ENCODE peak calls at places on chromosomes 1 and 21, in eight cellular contexts. W is cardiac muscle cell, I is tibial artery, Q is choroid plexus epithelial cell, P is PC-3, B is lung, F is heart left ventricle, E is colonic mucosa. K is an unnamed sample.

GRCh38 chr1:164673584-164674214 is 114.7 kb downstream of the PBX1 start:
- DNase-seq in W (no peak), I (no peak), Q (no peak), P (peak; percentile 33), B (no peak), F (no peak), E (no peak), K (no peak)

GRCh38 chr1:183724350-183725042 is 71.4 kb upstream of the APOBEC4 start:
- DNase-seq in W (no peak), I (no peak), Q (no peak), P (no peak), B (no peak), F (peak; percentile 60), E (no peak), K (no peak)

GRCh38 chr1:223702735-223703667 is 9.3 kb upstream of the CAPN2 start:
- DNase-seq in W (no peak), I (no peak), Q (no peak), P (peak; percentile 98), B (no peak), F (no peak), E (no peak), K (no peak)

GRCh38 chr1:76958808-76959207 is 91.5 kb downstream of the ST6GALNAC5 start:
- DNase-seq in W (no peak), I (no peak), Q (no peak), P (no peak), B (no peak), F (no peak), E (no peak), K (no peak)

GRCh38 chr1:46072975-46073374 is 59.5 kb downstream of the PIK3R3 start:
- DNase-seq in W (no peak), I (no peak), Q (no peak), P (peak; percentile 20), B (no peak), F (no peak), E (no peak), K (no peak)

GRCh38 chr1:41919764-41920397 is 1.2 kb upstream of the HIVEP3 start:
- DNase-seq in W (peak; percentile 16), I (peak; percentile 21), Q (no peak), P (no peak), B (no peak), F (peak; percentile 74), E (no peak), K (no peak)

GRCh38 chr1:112540395-112540794 is 31.6 kb downstream of the WNT2B start:
- DNase-seq in W (peak; percentile 58), I (no peak), Q (peak; percentile 58), P (no peak), B (no peak), F (no peak), E (no peak), K (peak; percentile 27)

GRCh38 chr1:53176452-53177344 is 19.9 kb upstream of the CPT2 start:
- DNase-seq in W (peak; percentile 43), I (no peak), Q (peak; percentile 41), P (peak; percentile 91), B (peak; percentile 46), F (peak; percentile 50), E (no peak), K (peak; percentile 30)

GRCh38 chr1:93448292-93448982 is 519 bp downstream of the FNBP1L start:
- DNase-seq in W (peak; percentile 32), I (no peak), Q (no peak), P (peak; percentile 52), B (peak; percentile 50), F (peak; percentile 81), E (peak; percentile 81), K (peak; percentile 34)

GRCh38 chr1:15178571-15179484 is 25.3 kb downstream of the TMEM51 start:
- DNase-seq in W (peak; percentile 88), I (no peak), Q (peak; percentile 88), P (peak; percentile 94), B (no peak), F (no peak), E (peak; percentile 34), K (peak; percentile 87)

GRCh38 chr21:25350056-25350455 is 257.2 kb downstream of the MRPL39 start:
- DNase-seq in W (peak; percentile 49), I (no peak), Q (peak; percentile 76), P (peak; percentile 78), B (no peak), F (no peak), E (no peak), K (peak; percentile 59)

GRCh38 chr1:67429528-67430357 is 459 bp downstream of the SERBP1 start:
- DNase-seq in W (peak; percentile 18), I (peak; percentile 26), Q (no peak), P (peak; percentile 27), B (peak; percentile 31), F (peak; percentile 27), E (peak; percentile 32), K (no peak)

GRCh38 chr1:178344513-178345077 is 152.2 kb downstream of the CLEC20A start:
- DNase-seq in W (peak; percentile 93), I (no peak), Q (peak; percentile 92), P (peak; percentile 66), B (no peak), F (no peak), E (peak; percentile 29), K (peak; percentile 97)

GRCh38 chr1:70840260-70840953 is 207.2 kb downstream of the PTGER3 start:
- DNase-seq in W (no peak), I (no peak), Q (no peak), P (no peak), B (no peak), F (no peak), E (no peak), K (no peak)

GRCh38 chr1:9065213-9065751 is 4.2 kb downstream of the SLC2A5 start:
- DNase-seq in W (no peak), I (no peak), Q (no peak), P (no peak), B (no peak), F (no peak), E (no peak), K (no peak)

GRCh38 chr1:95169544-95169943 is 52.4 kb downstream of the TLCD4 start:
- DNase-seq in W (no peak), I (no peak), Q (no peak), P (peak; percentile 82), B (peak; percentile 30), F (no peak), E (no peak), K (no peak)

DNA sequence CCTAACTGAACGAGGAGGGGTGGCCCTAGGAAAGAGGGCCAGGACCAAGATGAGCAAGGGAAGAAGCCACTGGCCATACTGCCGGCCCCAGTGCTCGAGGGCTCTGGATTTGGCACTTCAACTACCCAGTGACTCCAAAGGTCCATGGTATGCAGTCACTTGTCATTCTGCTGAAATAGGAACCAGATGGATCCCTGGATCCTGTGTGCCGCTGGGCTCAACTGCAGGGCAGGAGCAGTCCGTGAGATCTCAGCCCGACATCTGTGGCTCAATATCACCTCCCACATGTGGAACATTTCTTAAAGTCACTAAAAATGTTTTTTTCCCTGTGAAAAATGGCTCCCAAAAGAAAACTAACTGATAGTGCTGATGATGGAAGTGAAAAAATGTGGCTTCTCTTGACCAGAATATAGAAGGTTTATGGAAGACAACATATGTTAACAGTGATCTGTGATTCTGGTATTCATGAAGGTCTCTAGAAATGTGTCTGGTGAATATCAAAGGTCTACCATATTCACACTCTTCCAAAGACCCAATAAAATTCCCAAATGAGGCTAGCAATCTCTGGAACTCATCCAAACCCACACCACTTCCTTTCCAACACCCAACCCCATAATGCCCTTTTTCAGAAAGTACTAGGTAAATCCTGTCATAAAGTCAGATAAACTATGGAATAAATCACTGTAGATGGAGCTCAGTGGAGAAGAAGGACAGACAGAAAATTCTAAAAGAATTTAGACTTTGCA is 24.1 kb downstream of the PAFAH2 start:
- DNase-seq in W (peak; percentile 51), I (no peak), Q (no peak), P (no peak), B (no peak), F (no peak), E (no peak), K (no peak)
- H3K4me3 ChIP-seq in W (no peak overlapping the region), I (no peak overlapping the region), Q (no peak overlapping the region), P (no peak overlapping the region), B (no peak overlapping the region), F (no peak overlapping the region), E (no peak overlapping the region), K (no peak overlapping the region)

GRCh38 chr1:7209340-7209739 is 424.1 kb downstream of the CAMTA1 start:
- DNase-seq in W (no peak), I (no peak), Q (no peak), P (no peak), B (no peak), F (no peak), E (no peak), K (no peak)

GRCh38 chr1:7208647-7209180 is 423.5 kb downstream of the CAMTA1 start:
- DNase-seq in W (no peak), I (no peak), Q (no peak), P (no peak), B (no peak), F (no peak), E (no peak), K (no peak)

GRCh38 chr1:7207875-7208646 is 422.8 kb downstream of the CAMTA1 start:
- DNase-seq in W (peak; percentile 73), I (no peak), Q (peak; percentile 91), P (peak; percentile 84), B (no peak), F (peak; percentile 60), E (peak; percentile 45), K (peak; percentile 52)
- TF ChIP-seq CTCF in W (peak; percentile 67), I (no peak), Q (peak; percentile 99), P (peak; percentile 86), B (no peak), F (peak; percentile 54), E (peak; percentile 55), K (peak; percentile 52)

DNA sequence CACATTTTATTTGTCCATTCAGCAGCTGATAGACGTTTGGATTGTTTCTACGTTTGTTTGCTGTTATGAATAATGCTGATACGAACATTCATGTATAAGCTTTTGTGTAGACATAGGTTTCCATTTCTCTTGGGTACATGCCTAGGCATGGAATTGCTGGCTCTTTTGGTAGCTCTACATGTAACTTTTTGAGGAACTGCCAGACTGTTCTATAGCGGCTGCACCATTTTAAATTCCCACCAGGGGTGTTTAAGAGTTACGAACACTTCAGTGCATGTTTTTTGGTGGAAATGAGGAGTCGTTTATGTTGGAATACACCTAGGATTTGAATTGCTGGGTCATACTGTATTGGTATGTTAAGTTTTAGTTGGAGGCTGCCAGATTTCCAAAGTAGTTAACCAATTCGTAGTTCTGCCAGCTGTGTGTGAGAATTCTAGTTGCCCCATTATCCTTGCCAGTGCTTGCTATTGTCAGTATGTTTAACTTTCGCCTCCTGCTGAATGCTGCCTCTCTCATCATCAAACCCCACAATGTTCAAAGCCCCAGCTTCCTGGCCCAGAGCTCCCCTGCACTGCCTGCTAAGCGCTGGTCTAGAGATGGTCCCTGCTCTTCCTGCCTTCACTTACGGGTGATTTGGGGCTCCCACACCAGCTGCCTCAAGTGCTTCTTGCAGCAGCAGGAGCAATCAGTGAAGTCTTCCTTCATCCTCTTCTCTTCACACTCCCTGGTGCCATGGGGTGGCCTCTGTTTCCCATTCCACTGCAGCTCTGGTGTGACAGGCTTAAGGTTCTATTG is 81.0 kb downstream of the MAN1C1 start:
- DNase-seq in W (no peak), I (no peak), Q (peak; percentile 33), P (no peak), B (no peak), F (no peak), E (no peak), K (no peak)
- H3K4me3 ChIP-seq in W (no peak overlapping the region), I (no peak overlapping the region), Q (no peak overlapping the region), P (no peak overlapping the region), B (no peak overlapping the region), F (no peak overlapping the region), E (no peak overlapping the region), K (no peak overlapping the region)

DNA sequence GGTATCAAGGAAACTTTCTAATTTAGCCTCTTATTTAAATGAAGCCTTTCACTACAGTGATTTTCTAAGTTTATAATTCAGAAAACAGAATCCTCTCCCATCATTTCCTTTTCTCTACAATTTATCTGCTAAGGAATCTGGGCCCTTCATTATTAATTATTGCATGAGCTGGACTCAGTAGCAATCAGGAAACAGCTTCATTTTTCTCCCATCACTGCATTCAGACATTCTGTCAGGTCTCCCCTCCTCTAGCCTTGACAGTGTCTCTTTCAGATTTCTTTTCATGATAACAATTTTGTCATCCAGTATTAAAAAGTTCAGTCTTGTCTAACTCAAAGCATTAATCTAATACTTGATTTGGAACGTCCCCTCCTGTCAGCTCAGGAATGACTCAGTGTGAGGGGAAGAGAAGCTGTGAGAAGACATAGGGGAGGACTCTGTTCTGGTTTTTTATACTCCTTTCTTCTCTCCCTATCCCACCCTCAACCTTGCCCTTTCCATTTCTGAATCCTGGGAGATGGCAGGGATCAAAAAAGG is 28.1 kb downstream of the SLC44A5 start:
- DNase-seq in W (peak; percentile 23), I (no peak), Q (no peak), P (no peak), B (no peak), F (no peak), E (no peak), K (peak; percentile 54)
- TF ChIP-seq CTCF in W (peak; percentile 23), I (no peak), Q (no peak), P (no peak), B (no peak), F (no peak), E (no peak), K (peak; percentile 47)